ENCODE peak calls at places on chromosomes 11 and 22, in eight cellular contexts. R, B, V, A, N, F, P and M are unnamed samples.

GRCh38 chr22:45531944-45532631 is 29.4 kb downstream of the FBLN1 start:
- DNase-seq in A (no peak), B (no peak), P (no peak), F (no peak), N (no peak), V (no peak), R (no peak), M (no peak)

GRCh38 chr11:76194872-76195668 is 11.2 kb downstream of the WNT11 start:
- DNase-seq in N (no peak), A (no peak), F (peak; percentile 28), R (no peak), V (no peak), B (no peak), P (no peak), M (no peak)

GRCh38 chr11:69321877-69322350 is 28.0 kb downstream of the MYEOV start:
- DNase-seq in N (no peak), A (no peak), B (no peak), P (no peak), R (peak; percentile 72), V (no peak), F (peak; percentile 83), M (no peak)

GRCh38 chr11:111220716-111221115 is 24.8 kb upstream of the POU2AF2 start:
- DNase-seq in N (no peak), F (no peak), P (no peak), V (no peak), R (no peak), B (no peak), A (no peak), M (no peak)

GRCh38 chr22:49215840-49216239 is 611.8 kb downstream of the BRD1 start:
- DNase-seq in F (no peak), P (peak; percentile 16), V (no peak), B (no peak), N (no peak), A (no peak), R (no peak), M (no peak)

GRCh38 chr11:96037267-96037990 is 113.5 kb upstream of the MTMR2 start:
- DNase-seq in V (no peak), R (no peak), P (no peak), F (peak; percentile 23), N (no peak), B (no peak), A (no peak), M (peak; percentile 69)

GRCh38 chr11:113859665-113860064 is 15.7 kb downstream of the USP28 start:
- DNase-seq in R (peak; percentile 57), A (no peak), P (no peak), B (no peak), N (peak; percentile 13), V (no peak), F (no peak), M (peak; percentile 50)

GRCh38 chr11:5247479-5248192 is 2.0 kb downstream of the HBG1 start:
- DNase-seq in F (no peak), R (no peak), V (no peak), P (no peak), B (no peak), N (no peak), A (no peak), M (no peak)

GRCh38 chr11:14687943-14688627 is 44.5 kb downstream of the PDE3B start:
- DNase-seq in B (no peak), N (no peak), P (no peak), R (no peak), A (no peak), V (peak; percentile 13), F (peak; percentile 1), M (no peak)

GRCh38 chr11:45852712-45853101 is 5.4 kb downstream of the CRY2 start:
- DNase-seq in R (no peak), A (peak; percentile 19), N (no peak), B (no peak), F (no peak), V (no peak), P (peak; percentile 43), M (no peak)

GRCh38 chr11:94855666-94856065 is 87.5 kb downstream of the AMOTL1 start:
- DNase-seq in B (no peak), V (no peak), N (no peak), P (no peak), R (no peak), A (no peak), F (no peak), M (no peak)

GRCh38 chr22:48939441-48940265 is 888.0 kb downstream of the BRD1 start:
- DNase-seq in F (no peak), A (no peak), R (no peak), N (no peak), P (peak; percentile 59), V (no peak), B (no peak), M (no peak)